ENCODE peak calls at places on chromosomes 11 and 22, in eight cellular contexts. Q, J, M, U, G, R, X and T are unnamed samples.

GRCh38 chr22:39313258-39314001 is 6.0 kb downstream of the RPL3 start:
- DNase-seq in Q (no peak), J (no peak), M (no peak), U (no peak), G (no peak), R (peak; percentile 20), X (no peak), T (no peak)

GRCh38 chr11:104161751-104162450 is 2.0 kb downstream of the PDGFD start:
- DNase-seq in Q (no peak), J (no peak), M (no peak), U (no peak), G (no peak), R (no peak), X (no peak), T (no peak)

GRCh38 chr22:50215297-50216049 is 14.7 kb downstream of the SELENOO start:
- DNase-seq in Q (no peak), J (no peak), M (no peak), U (no peak), G (no peak), R (no peak), X (no peak), T (no peak)

GRCh38 chr22:39490966-39491680 is 11.0 kb upstream of the MIEF1 start:
- DNase-seq in Q (no peak), J (no peak), M (no peak), U (no peak), G (no peak), R (no peak), X (no peak), T (no peak)

GRCh38 chr11:12134239-12134590 is 23.8 kb downstream of the MICAL2 start:
- DNase-seq in Q (no peak), J (no peak), M (no peak), U (no peak), G (no peak), R (no peak), X (no peak), T (no peak)

GRCh38 chr11:77039491-77040400 is 5.5 kb downstream of the B3GNT6 start:
- DNase-seq in Q (peak; percentile 42), J (no peak), M (peak; percentile 65), U (peak; percentile 67), G (peak; percentile 65), R (peak; percentile 47), X (no peak), T (peak; percentile 33)

GRCh38 chr11:67286621-67287333 is 2.3 kb upstream of the ANKRD13D start:
- DNase-seq in Q (no peak), J (no peak), M (no peak), U (no peak), G (no peak), R (no peak), X (no peak), T (no peak)

GRCh38 chr11:45859661-45860140 is 12.4 kb downstream of the CRY2 start:
- DNase-seq in Q (peak; percentile 98), J (no peak), M (no peak), U (peak; percentile 37), G (no peak), R (no peak), X (peak; percentile 91), T (peak; percentile 93)

GRCh38 chr11:27012254-27012921 is 18.5 kb downstream of the FIBIN start:
- DNase-seq in Q (peak; percentile 63), J (no peak), M (no peak), U (no peak), G (no peak), R (no peak), X (peak; percentile 69), T (peak; percentile 84)

GRCh38 chr11:128725630-128726461 is 32.0 kb downstream of the FLI1 start:
- DNase-seq in Q (no peak), J (no peak), M (no peak), U (peak; percentile 54), G (no peak), R (peak; percentile 61), X (no peak), T (peak; percentile 33)

GRCh38 chr11:115545811-115546210 is 41.6 kb upstream of the CADM1 start:
- DNase-seq in Q (no peak), J (no peak), M (no peak), U (no peak), G (no peak), R (no peak), X (no peak), T (no peak)

GRCh38 chr22:26735019-26735409 is 77.6 kb downstream of the MIAT start:
- DNase-seq in Q (no peak), J (no peak), M (no peak), U (no peak), G (no peak), R (no peak), X (no peak), T (no peak)

GRCh38 chr11:130383363-130384168 is 44.8 kb downstream of the ADAMTS8 start:
- DNase-seq in Q (peak; percentile 90), J (no peak), M (no peak), U (peak; percentile 26), G (no peak), R (no peak), X (peak; percentile 89), T (peak; percentile 100)

GRCh38 chr11:9092846-9093778 is 1.7 kb upstream of the SCUBE2 start:
- DNase-seq in Q (peak; percentile 11), J (no peak), M (no peak), U (no peak), G (peak; percentile 34), R (no peak), X (peak; percentile 15), T (no peak)

GRCh38 chr11:70642301-70642700 is 244.0 kb downstream of the CTTN start:
- DNase-seq in Q (no peak), J (no peak), M (no peak), U (no peak), G (no peak), R (no peak), X (no peak), T (no peak)

GRCh38 chr11:103949781-103950180 is 86.7 kb upstream of the DDI1 start:
- DNase-seq in Q (no peak), J (no peak), M (no peak), U (no peak), G (no peak), R (no peak), X (no peak), T (no peak)

GRCh38 chr22:49487950-49488349 is 339.7 kb downstream of the BRD1 start:
- DNase-seq in Q (no peak), J (no peak), M (no peak), U (no peak), G (no peak), R (no peak), X (no peak), T (no peak)

GRCh38 chr22:30609260-30610185 is 2.5 kb downstream of the TCN2 start:
- DNase-seq in Q (peak; percentile 85), J (no peak), M (no peak), U (no peak), G (peak; percentile 58), R (peak; percentile 39), X (peak; percentile 86), T (peak; percentile 72)

GRCh38 chr22:31160328-31160978 is 471 bp downstream of the RNF185 start:
- DNase-seq in Q (no peak), J (no peak), M (peak; percentile 35), U (peak; percentile 20), G (peak; percentile 27), R (peak; percentile 19), X (no peak), T (peak; percentile 14)

GRCh38 chr11:129061466-129062194 is 119.0 kb upstream of the TP53AIP1 start:
- DNase-seq in Q (peak; percentile 38), J (no peak), M (no peak), U (no peak), G (no peak), R (no peak), X (peak; percentile 57), T (peak; percentile 86)

GRCh38 chr11:73647459-73648100 is 1.2 kb downstream of the PLEKHB1 start:
- DNase-seq in Q (peak; percentile 71), J (peak; percentile 87), M (peak; percentile 93), U (peak; percentile 82), G (peak; percentile 90), R (peak; percentile 94), X (peak; percentile 30), T (peak; percentile 64)

GRCh38 chr11:1277936-1278512 is 31.4 kb downstream of the TOLLIP start:
- DNase-seq in Q (no peak), J (no peak), M (no peak), U (peak; percentile 33), G (no peak), R (no peak), X (no peak), T (no peak)

GRCh38 chr22:41531422-41531727 is 12.9 kb downstream of the POLR3H start:
- DNase-seq in Q (no peak), J (no peak), M (no peak), U (no peak), G (no peak), R (no peak), X (no peak), T (no peak)

GRCh38 chr11:64510759-64511158 is 80.3 kb upstream of the SLC22A12 start:
- DNase-seq in Q (no peak), J (no peak), M (no peak), U (no peak), G (no peak), R (no peak), X (no peak), T (no peak)

GRCh38 chr11:20337526-20338154 is 25.9 kb upstream of the HTATIP2 start:
- DNase-seq in Q (peak; percentile 40), J (no peak), M (peak; percentile 44), U (peak; percentile 27), G (peak; percentile 34), R (no peak), X (peak; percentile 26), T (peak; percentile 12)

GRCh38 chr22:29393019-29393608 is 4.7 kb upstream of the AP1B1 start:
- DNase-seq in Q (no peak), J (no peak), M (no peak), U (no peak), G (no peak), R (no peak), X (no peak), T (no peak)

GRCh38 chr11:122439911-122440782 is 215.4 kb upstream of the UBASH3B start:
- DNase-seq in Q (peak; percentile 30), J (no peak), M (no peak), U (peak; percentile 38), G (no peak), R (no peak), X (no peak), T (peak; percentile 31)

GRCh38 chr22:31088233-31088986 is 7.3 kb downstream of the SMTN start:
- DNase-seq in Q (no peak), J (no peak), M (no peak), U (no peak), G (no peak), R (no peak), X (no peak), T (no peak)

GRCh38 chr11:113034591-113034990 is 73.4 kb downstream of the NCAM1 start:
- DNase-seq in Q (no peak), J (no peak), M (no peak), U (no peak), G (no peak), R (no peak), X (no peak), T (peak; percentile 26)

GRCh38 chr22:30266445-30267381 is at the start of gene OSM:
- DNase-seq in Q (no peak), J (peak; percentile 61), M (no peak), U (no peak), G (no peak), R (peak; percentile 86), X (no peak), T (no peak)

GRCh38 chr11:45285931-45286632 is at the start of gene SYT13:
- DNase-seq in Q (no peak), J (no peak), M (peak; percentile 72), U (peak; percentile 79), G (peak; percentile 13), R (no peak), X (no peak), T (no peak)

GRCh38 chr11:96390403-96390830 is 604 bp downstream of the JRKL start:
- DNase-seq in Q (peak; percentile 35), J (no peak), M (no peak), U (no peak), G (no peak), R (no peak), X (no peak), T (peak; percentile 26)

GRCh38 chr11:56876621-56877312 is 111.9 kb upstream of the OR5AK2 start:
- DNase-seq in Q (peak; percentile 76), J (no peak), M (no peak), U (no peak), G (no peak), R (no peak), X (no peak), T (peak; percentile 34)